ENCODE peak calls at places on chromosomes 11 and 22, in eight cellular contexts. N, S, O, P, I, Q, M and R are unnamed samples.

GRCh38 chr22:48251629-48252028 is 1489.2 kb downstream of the TBC1D22A start:
- DNase-seq in P (peak), Q (no peak), O (no peak), M (no peak), I (no peak), N (no peak), S (no peak), R (no peak)

GRCh38 chr11:96188625-96189006 is 154.4 kb downstream of the MAML2 start:
- DNase-seq in N (no peak), O (no peak), S (no peak), M (no peak), I (no peak), Q (peak), P (no peak), R (peak)

GRCh38 chr11:83663446-83663845 is 377.3 kb upstream of the CCDC90B start:
- DNase-seq in M (no peak), I (no peak), O (no peak), S (no peak), Q (peak), N (no peak), P (no peak), R (peak)

GRCh38 chr22:21937821-21938070 is 14.9 kb downstream of the PPM1F start:
- DNase-seq in Q (peak), N (no peak), P (peak), I (no peak), O (no peak), M (no peak), S (peak), R (peak)

GRCh38 chr11:17596310-17596669 is 49.2 kb downstream of the OTOG start:
- DNase-seq in I (no peak), P (no peak), Q (no peak), M (no peak), S (no peak), O (no peak), N (peak), R (no peak)

GRCh38 chr22:47100019-47100418 is 337.6 kb downstream of the TBC1D22A start:
- DNase-seq in O (no peak), N (no peak), M (no peak), Q (no peak), P (no peak), S (no peak), I (no peak), R (no peak)

GRCh38 chr11:1202154-1202775 is 20.6 kb upstream of the MUC5B start:
- DNase-seq in Q (no peak), P (peak), I (no peak), O (no peak), S (peak), N (peak), M (peak), R (no peak)

GRCh38 chr11:129935723-129936122 is 40.3 kb upstream of the NFRKB start:
- DNase-seq in M (no peak), N (no peak), O (no peak), Q (no peak), I (no peak), P (no peak), S (no peak), R (no peak)

GRCh38 chr11:65437436-65438227 is 15.0 kb downstream of the NEAT1 start:
- DNase-seq in S (no peak), N (no peak), O (no peak), Q (peak), M (peak), P (peak), I (no peak), R (no peak)

GRCh38 chr11:77019976-77020591 is 14.1 kb upstream of the B3GNT6 start:
- DNase-seq in Q (peak), P (no peak), S (no peak), M (no peak), I (no peak), O (no peak), N (no peak), R (peak)

GRCh38 chr11:37988031-37988430 is 1390.0 kb upstream of the RAG2 start:
- DNase-seq in Q (no peak), S (no peak), I (peak), N (no peak), O (no peak), M (no peak), P (no peak), R (peak)

GRCh38 chr11:113615773-113616172 is 90.3 kb downstream of the TMPRSS5 start:
- DNase-seq in I (no peak), S (no peak), M (no peak), P (no peak), N (no peak), Q (peak), O (no peak), R (peak)

GRCh38 chr22:43481528-43482309 is 69.9 kb downstream of the MPPED1 start:
- DNase-seq in P (no peak), N (peak), I (no peak), M (no peak), Q (no peak), S (no peak), O (peak), R (no peak)

GRCh38 chr11:92141159-92141558 is 83.5 kb upstream of the FAT3 start:
- DNase-seq in S (no peak), O (no peak), P (no peak), M (no peak), N (no peak), I (no peak), Q (no peak), R (no peak)

GRCh38 chr22:37623075-37624016 is 14.7 kb downstream of the GGA1 start:
- DNase-seq in S (peak), O (no peak), Q (peak), N (no peak), I (no peak), M (no peak), P (peak), R (no peak)

GRCh38 chr11:11135820-11136476 is 217.1 kb downstream of the CSNK2A3 start:
- DNase-seq in O (no peak), N (no peak), M (no peak), I (no peak), S (no peak), P (no peak), Q (no peak), R (no peak)